ENCODE peak calls at places on chromosomes 2 and 18, in five cellular contexts. F is GM23248, Y is pancreas, V is uterus, X is right cardiac atrium. A is an unnamed sample.

GRCh38 chr18:79463424-79463960 is 67.8 kb downstream of the NFATC1 start:
- DNase-seq in F (no peak), Y (peak), V (no peak), X (no peak), A (no peak)

GRCh38 chr2:176473177-176473576 is 203.9 kb downstream of the MTX2 start:
- DNase-seq in F (peak), Y (no peak), V (peak), X (peak), A (no peak)

GRCh38 chr2:217510790-217511291 is 492.0 kb downstream of the TNS1 start:
- DNase-seq in F (peak), Y (no peak), V (peak), X (peak), A (no peak)

GRCh38 chr18:54357082-54357659 is 487 bp downstream of the STARD6 start:
- DNase-seq in F (no peak), Y (no peak), V (peak), X (no peak), A (no peak)

GRCh38 chr2:135875491-135876065 is 665 bp downstream of the MCM6 start:
- DNase-seq in F (peak), Y (peak), V (peak), X (peak), A (peak)

GRCh38 chr2:66802877-66803276 is 368.0 kb downstream of the MEIS1 start:
- DNase-seq in F (no peak), Y (no peak), V (no peak), X (no peak), A (no peak)

GRCh38 chr2:225584821-225585220 is 185.3 kb downstream of the NYAP2 start:
- DNase-seq in F (no peak), Y (no peak), V (no peak), X (no peak), A (no peak)

GRCh38 chr2:10006248-10007147 is 36.9 kb upstream of the KLF11 start:
- DNase-seq in F (peak), Y (peak), V (no peak), X (peak), A (no peak)

GRCh38 chr18:74256190-74256589 is 35.6 kb downstream of the CYB5A start:
- DNase-seq in F (no peak), Y (no peak), V (no peak), X (peak), A (no peak)

GRCh38 chr2:73239776-73240175 is 5.7 kb downstream of the CCT7 start:
- DNase-seq in F (peak), Y (no peak), V (no peak), X (no peak), A (no peak)

GRCh38 chr2:234949762-234950434 is 1.9 kb upstream of the SH3BP4 start:
- DNase-seq in F (peak), Y (no peak), V (no peak), X (no peak), A (no peak)

GRCh38 chr2:202530038-202530437 is 104.7 kb upstream of the FAM117B start:
- DNase-seq in F (no peak), Y (no peak), V (no peak), X (no peak), A (no peak)

GRCh38 chr2:161976927-161977326 is 97.1 kb downstream of the DPP4 start:
- DNase-seq in F (peak), Y (no peak), V (no peak), X (no peak), A (no peak)

GRCh38 chr2:105536175-105536574 is 137.3 kb upstream of the FHL2 start:
- DNase-seq in F (no peak), Y (no peak), V (no peak), X (no peak), A (no peak)

GRCh38 chr18:63844254-63844653 is 43.3 kb upstream of the SERPINB2 start:
- DNase-seq in F (peak), Y (no peak), V (no peak), X (no peak), A (no peak)

GRCh38 chr2:22167256-22167655 is 1043.5 kb downstream of the TDRD15 start:
- DNase-seq in F (no peak), Y (no peak), V (no peak), X (no peak), A (no peak)

GRCh38 chr2:60550151-60550983 is 3.1 kb downstream of the BCL11A start:
- DNase-seq in F (peak), Y (peak), V (no peak), X (peak), A (no peak)

GRCh38 chr2:241894681-241895426 is 25.3 kb downstream of the RTP5 start:
- DNase-seq in F (no peak), Y (peak), V (peak), X (no peak), A (no peak)

GRCh38 chr2:75608684-75609333 is 37.8 kb upstream of the MRPL19 start:
- DNase-seq in F (peak), Y (peak), V (peak), X (peak), A (peak)

GRCh38 chr2:172397136-172397825 is 30.1 kb upstream of the ITGA6 start:
- DNase-seq in F (peak), Y (no peak), V (no peak), X (peak), A (no peak)

GRCh38 chr18:400466-400865 is 100.0 kb downstream of the COLEC12 start:
- DNase-seq in F (peak), Y (no peak), V (no peak), X (no peak), A (no peak)

GRCh38 chr2:168639501-168639900 is 162.9 kb upstream of the NOSTRIN start:
- DNase-seq in F (peak), Y (no peak), V (peak), X (peak), A (no peak)

GRCh38 chr18:67636597-67637385 is 120.3 kb upstream of the DSEL start:
- DNase-seq in F (no peak), Y (peak), V (no peak), X (peak), A (no peak)

GRCh38 chr2:142716463-142717242 is 160.8 kb upstream of the KYNU start:
- DNase-seq in F (peak), Y (no peak), V (no peak), X (no peak), A (no peak)

GRCh38 chr2:20362701-20363435 is 12.2 kb upstream of the PUM2 start:
- DNase-seq in F (no peak), Y (no peak), V (no peak), X (no peak), A (no peak)

GRCh38 chr18:55189972-55190371 is 230.7 kb upstream of the CCDC68 start:
- DNase-seq in F (no peak), Y (no peak), V (no peak), X (no peak), A (no peak)

GRCh38 chr2:240280621-240281020 is 140.2 kb upstream of the OTOS start:
- DNase-seq in F (no peak), Y (no peak), V (no peak), X (no peak), A (no peak)

GRCh38 chr2:57460875-57461274 is 585.7 kb upstream of the VRK2 start:
- DNase-seq in F (no peak), Y (no peak), V (no peak), X (no peak), A (no peak)

GRCh38 chr2:54570925-54571694 is 115.0 kb downstream of the SPTBN1 start:
- DNase-seq in F (peak), Y (no peak), V (peak), X (no peak), A (peak)

GRCh38 chr18:49677762-49678398 is 116.0 kb downstream of the LIPG start:
- DNase-seq in F (no peak), Y (no peak), V (no peak), X (no peak), A (no peak)

GRCh38 chr2:129864719-129865118 is 114.7 kb upstream of the RAB6C start:
- DNase-seq in F (no peak), Y (no peak), V (no peak), X (no peak), A (no peak)

GRCh38 chr18:44051088-44051487 is 629.6 kb upstream of the SETBP1 start:
- DNase-seq in F (no peak), Y (no peak), V (no peak), X (no peak), A (no peak)

GRCh38 chr2:182866461-182867369 is at the start of gene FRZB:
- DNase-seq in F (peak), Y (peak), V (peak), X (peak), A (no peak)

GRCh38 chr2:30110773-30111172 is 36.0 kb upstream of the YPEL5 start:
- DNase-seq in F (peak), Y (no peak), V (no peak), X (no peak), A (no peak)

GRCh38 chr2:44826601-44827000 is 114.9 kb upstream of the SIX3 start:
- DNase-seq in F (no peak), Y (no peak), V (no peak), X (no peak), A (no peak)

GRCh38 chr2:219171231-219171651 is 1.4 kb upstream of the SLC23A3 start:
- DNase-seq in F (peak), Y (no peak), V (peak), X (no peak), A (no peak)

GRCh38 chr2:127104166-127104660 is 2.7 kb downstream of the BIN1 start:
- DNase-seq in F (no peak), Y (no peak), V (no peak), X (no peak), A (no peak)

GRCh38 chr2:455913-456312 is 168.0 kb upstream of the ALKAL2 start:
- DNase-seq in F (no peak), Y (no peak), V (no peak), X (no peak), A (no peak)

GRCh38 chr2:101463885-101464653 is 10.8 kb downstream of the RFX8 start:
- DNase-seq in F (peak), Y (no peak), V (peak), X (no peak), A (no peak)
- H3K4me3 ChIP-seq in F (peak), Y (no peak), V (no peak), X (no peak), A (no peak)

DNA sequence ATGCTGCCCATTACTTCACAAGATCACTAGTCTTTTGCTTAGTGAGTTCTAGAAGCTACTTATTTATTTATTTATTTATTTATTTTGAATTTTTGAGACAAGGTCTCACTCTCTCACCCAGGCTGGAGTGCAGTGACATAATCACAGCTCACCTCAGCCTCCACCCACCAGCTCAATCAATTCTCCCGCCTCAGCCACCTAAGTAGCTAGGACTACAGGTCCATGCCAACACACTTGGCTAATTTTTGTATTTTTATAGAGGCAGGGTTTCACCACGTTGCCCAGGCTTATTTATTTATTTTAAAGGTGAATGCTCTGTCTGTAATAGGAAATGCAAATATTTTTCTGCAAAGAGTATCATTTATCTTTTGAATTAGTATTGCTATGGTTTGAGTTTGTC is 67.7 kb downstream of the ATAD2B start:
- DNase-seq in F (no peak), Y (no peak), V (no peak), X (no peak), A (no peak)
- H3K27ac ChIP-seq in F (no peak), Y (no peak), V (no peak), X (no peak), A (no peak)

GRCh38 chr2:165469417-165469816 is at the start of gene CSRNP3:
- DNase-seq in F (peak), Y (no peak), V (peak), X (peak), A (no peak)
- H3K4me3 ChIP-seq in F (peak), Y (peak), V (peak), X (peak), A (no peak)

DNA sequence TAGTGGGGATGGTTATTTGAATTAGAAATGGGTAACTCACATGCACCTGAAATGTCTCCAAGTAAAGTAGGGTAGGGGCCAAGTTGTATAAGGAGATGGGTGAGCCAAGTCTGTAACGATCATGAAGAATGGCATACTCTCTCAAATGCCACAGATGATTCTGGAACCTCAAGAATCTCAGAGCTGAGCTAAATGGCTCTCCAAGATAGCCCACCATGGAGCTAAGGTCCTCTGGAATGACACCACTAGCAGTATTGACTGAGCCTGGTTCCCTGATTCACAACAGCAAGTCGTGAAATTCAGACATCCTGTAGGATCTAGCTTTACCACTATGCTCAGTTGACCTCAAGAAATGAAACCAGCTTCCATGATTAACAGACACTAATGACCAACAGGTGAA is 115.9 kb upstream of the EPAS1 start:
- DNase-seq in F (no peak), Y (no peak), V (no peak), X (no peak), A (no peak)
- H3K27ac ChIP-seq in F (no peak), Y (no peak), V (no peak), X (peak), A (no peak)